ENCODE peak calls at places on chromosomes 6 and 20, in seven cellular contexts. Q is aorta, N is choroid plexus epithelial cell, H is SJSA1, P is SJCRH30, M is GM12878, L is cardiac muscle cell. B is an unnamed sample.

GRCh38 chr20:11182715-11183114 is 508.9 kb upstream of the JAG1 start:
- DNase-seq in M (no peak), H (no peak), N (no peak), L (peak), Q (no peak), P (no peak), B (peak)

GRCh38 chr20:13199279-13199678 is 21.8 kb upstream of the ISM1 start:
- DNase-seq in M (no peak), H (no peak), L (no peak), Q (no peak), N (no peak), P (no peak), B (no peak)

GRCh38 chr20:61234224-61234623 is 17.8 kb upstream of the CDH4 start:
- DNase-seq in Q (no peak), M (no peak), L (no peak), P (no peak), H (no peak), N (no peak), B (no peak)

GRCh38 chr6:15502451-15503345 is 160.1 kb downstream of the DTNBP1 start:
- DNase-seq in H (no peak), L (peak), Q (no peak), P (no peak), N (no peak), M (no peak), B (peak)

GRCh38 chr6:73739097-73739496 is 43.1 kb downstream of the CD109 start:
- DNase-seq in P (peak), Q (no peak), N (peak), L (peak), M (no peak), H (peak), B (peak)

GRCh38 chr6:14193524-14193923 is 76.0 kb downstream of the CD83 start:
- DNase-seq in H (no peak), P (no peak), Q (no peak), L (no peak), N (no peak), M (no peak), B (no peak)

GRCh38 chr6:157608221-157609075 is 214.6 kb upstream of the SNX9 start:
- DNase-seq in L (no peak), M (no peak), Q (no peak), N (no peak), H (no peak), P (no peak), B (no peak)

GRCh38 chr6:43728586-43728985 is 41.0 kb upstream of the MRPS18A start:
- DNase-seq in L (no peak), H (no peak), N (no peak), P (no peak), Q (no peak), M (no peak), B (no peak)

GRCh38 chr6:111631930-111632460 is 26.3 kb upstream of the TRAF3IP2 start:
- DNase-seq in M (no peak), P (peak), N (no peak), L (no peak), Q (no peak), H (no peak), B (no peak)

GRCh38 chr6:19416811-19417210 is 420.4 kb upstream of the ID4 start:
- DNase-seq in M (no peak), N (no peak), L (no peak), Q (no peak), P (no peak), H (no peak), B (no peak)

GRCh38 chr6:43444036-43444435 is 11.3 kb downstream of the DLK2 start:
- DNase-seq in P (no peak), L (no peak), H (no peak), Q (no peak), N (peak), M (no peak), B (no peak)

GRCh38 chr6:121857551-121857950 is 422.1 kb downstream of the GJA1 start:
- DNase-seq in M (no peak), Q (no peak), P (peak), N (peak), H (no peak), L (no peak), B (no peak)

GRCh38 chr6:30265166-30265565 is 52.0 kb upstream of the TRIM26 start:
- DNase-seq in H (no peak), M (no peak), P (no peak), Q (no peak), L (no peak), N (no peak), B (no peak)

GRCh38 chr6:142886431-142887170 is 58.4 kb downstream of the HIVEP2 start:
- DNase-seq in L (peak), N (peak), H (peak), Q (no peak), P (no peak), M (peak), B (peak)

GRCh38 chr20:46361386-46361785 is 45.0 kb downstream of the ELMO2 start:
- DNase-seq in P (no peak), N (no peak), Q (no peak), H (no peak), L (no peak), M (no peak), B (no peak)

GRCh38 chr6:43878823-43879495 is 108.9 kb downstream of the VEGFA start:
- DNase-seq in H (no peak), Q (peak), N (no peak), M (no peak), L (peak), P (peak), B (no peak)

GRCh38 chr6:21037453-21037852 is 503.2 kb downstream of the CDKAL1 start:
- DNase-seq in P (no peak), Q (no peak), N (no peak), M (peak), H (no peak), L (no peak), B (no peak)

GRCh38 chr20:25669826-25670422 is 26.7 kb downstream of the ZNF337 start:
- DNase-seq in P (peak), L (peak), N (peak), H (no peak), Q (no peak), M (no peak), B (peak)

GRCh38 chr6:128478230-128479047 is 42.0 kb downstream of the PTPRK start:
- DNase-seq in P (no peak), H (no peak), Q (no peak), M (no peak), N (no peak), L (no peak), B (no peak)

GRCh38 chr6:14031516-14031915 is 86.1 kb upstream of the CD83 start:
- DNase-seq in L (peak), M (no peak), H (no peak), Q (no peak), P (no peak), N (no peak), B (no peak)

GRCh38 chr20:7459123-7459522 is 481.1 kb downstream of the HAO1 start:
- DNase-seq in Q (no peak), P (no peak), L (peak), M (no peak), N (peak), H (no peak), B (peak)

GRCh38 chr6:104325341-104326172 is 534.2 kb downstream of the HACE1 start:
- DNase-seq in H (peak), N (peak), Q (no peak), M (no peak), P (peak), L (peak), B (peak)

GRCh38 chr6:113120577-113121285 is 736.4 kb upstream of the MARCKS start:
- DNase-seq in Q (no peak), H (peak), P (peak), L (peak), N (peak), M (no peak), B (peak)

GRCh38 chr20:3741846-3742458 is 9.5 kb downstream of the HSPA12B start:
- DNase-seq in P (no peak), Q (no peak), L (no peak), N (no peak), H (no peak), M (no peak), B (no peak)

GRCh38 chr6:12594541-12594893 is 122.0 kb upstream of the PHACTR1 start:
- DNase-seq in M (no peak), N (no peak), Q (no peak), L (no peak), H (peak), P (no peak), B (no peak)

GRCh38 chr6:157514659-157515496 is 133.9 kb downstream of the ZDHHC14 start:
- DNase-seq in P (no peak), L (peak), H (peak), N (peak), M (no peak), Q (no peak), B (peak)

DNA sequence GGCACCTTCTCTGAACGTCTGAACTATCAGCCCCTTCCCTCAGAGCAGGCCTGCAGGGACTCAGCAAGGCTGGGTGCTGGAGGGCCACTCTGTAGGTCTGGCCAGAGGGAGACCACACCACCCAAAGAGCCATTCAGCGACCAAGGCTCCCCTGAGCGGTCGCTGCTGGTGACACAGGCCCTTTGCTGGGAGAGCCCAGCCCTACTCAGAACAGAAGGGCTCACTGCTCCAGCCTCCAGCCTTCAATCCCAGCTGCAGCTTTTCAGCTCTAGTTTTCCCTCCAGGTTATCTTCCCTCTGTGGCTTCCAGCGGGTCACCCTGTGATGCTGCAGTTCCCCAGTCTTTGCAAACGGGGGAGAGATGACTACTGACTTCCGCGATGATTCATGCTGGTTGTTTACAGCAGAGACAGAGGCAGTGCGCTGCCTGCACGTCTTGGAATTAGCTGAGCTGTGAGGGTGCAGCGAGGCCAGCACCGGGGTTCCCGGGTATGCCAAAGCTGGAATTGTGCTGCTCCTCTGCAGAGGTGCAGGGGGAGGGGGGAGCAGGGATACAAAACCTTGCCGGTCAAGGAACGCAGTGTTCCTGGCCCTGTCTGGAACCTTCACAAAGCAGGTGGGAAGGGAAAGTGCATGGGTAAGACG is 161.4 kb downstream of the LY86 start:
- DNase-seq in M (no peak), N (peak), Q (no peak), P (peak), L (peak), H (peak), B (peak)
- H3K4me3 ChIP-seq in M (no peak), N (peak), Q (no peak), P (no peak), L (no peak), H (no peak), B (no peak)

DNA sequence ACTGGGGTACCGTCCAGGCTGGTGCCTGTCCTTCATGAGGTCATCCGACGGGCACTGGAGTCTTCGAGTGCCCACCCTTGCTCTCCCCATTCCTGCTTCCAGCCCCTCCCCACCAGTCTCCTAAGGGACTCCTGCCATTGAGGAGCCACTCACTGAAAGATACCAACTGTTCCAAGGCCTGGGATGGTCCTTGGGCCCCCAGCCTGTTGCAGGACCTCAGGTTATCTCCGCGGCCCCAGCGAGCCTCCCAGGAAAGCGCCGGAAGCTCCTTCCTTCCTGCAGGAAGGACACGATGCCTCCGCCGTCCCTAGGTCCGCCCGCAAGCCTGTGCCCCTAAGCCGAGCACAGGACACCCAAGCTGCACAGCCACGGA is 1.2 kb downstream of the NKAIN4 start:
- DNase-seq in Q (no peak), P (no peak), L (no peak), H (no peak), M (no peak), N (no peak), B (no peak)
- H3K4me3 ChIP-seq in Q (no peak), P (peak), L (no peak), H (no peak), M (no peak), N (no peak), B (no peak)

GRCh38 chr6:144062757-144063156 is 32.6 kb downstream of the SF3B5 start:
- DNase-seq in Q (no peak), H (no peak), M (no peak), P (no peak), L (no peak), N (no peak), B (no peak)
- H3K4me3 ChIP-seq in Q (no peak), H (no peak), M (peak), P (peak), L (no peak), N (no peak), B (no peak)

GRCh38 chr6:56752534-56752933 is 109.8 kb upstream of the DST start:
- DNase-seq in L (no peak), P (no peak), M (no peak), Q (no peak), H (no peak), N (no peak), B (no peak)

GRCh38 chr6:56751604-56752003 is 108.9 kb upstream of the DST start:
- DNase-seq in M (no peak), N (no peak), H (no peak), P (no peak), L (no peak), Q (no peak), B (no peak)

GRCh38 chr6:56752009-56752408 is 109.3 kb upstream of the DST start:
- DNase-seq in M (no peak), H (no peak), N (peak), L (peak), P (no peak), Q (no peak), B (peak)

GRCh38 chr6:56746767-56747504 is 104.2 kb upstream of the DST start:
- DNase-seq in Q (no peak), L (no peak), P (peak), H (no peak), N (peak), M (no peak), B (no peak)

GRCh38 chr6:56749632-56750151 is 107.0 kb upstream of the DST start:
- DNase-seq in M (no peak), Q (no peak), L (peak), H (peak), P (peak), N (peak), B (peak)
- H3K4me3 ChIP-seq in M (no peak), Q (no peak), L (no peak), H (no peak), P (no peak), N (no peak), B (no peak)

GRCh38 chr6:169211881-169212280 is 41.8 kb downstream of the THBS2 start:
- DNase-seq in Q (no peak), H (no peak), L (no peak), N (no peak), M (no peak), P (no peak), B (no peak)

GRCh38 chr6:169215201-169215661 is 38.4 kb downstream of the THBS2 start:
- DNase-seq in P (no peak), N (no peak), H (peak), M (no peak), Q (no peak), L (peak), B (peak)

GRCh38 chr6:169213814-169214520 is 39.7 kb downstream of the THBS2 start:
- DNase-seq in H (peak), L (no peak), M (no peak), Q (no peak), P (no peak), N (no peak), B (no peak)

GRCh38 chr6:169212436-169212835 is 41.2 kb downstream of the THBS2 start:
- DNase-seq in Q (no peak), N (peak), M (no peak), P (peak), H (no peak), L (peak), B (peak)

GRCh38 chr6:169212897-169213813 is 40.5 kb downstream of the THBS2 start:
- DNase-seq in Q (peak), N (peak), P (peak), H (peak), L (peak), M (peak), B (peak)
- H3K4me3 ChIP-seq in Q (no peak), N (no peak), P (peak), H (peak), L (peak), M (no peak), B (no peak)

GRCh38 chr6:26019261-26019845 is 56.8 kb downstream of the TRIM38 start:
- DNase-seq in L (peak), N (peak), P (no peak), M (no peak), H (no peak), Q (no peak), B (no peak)
- H3K4me3 ChIP-seq in L (no peak), N (peak), P (no peak), M (no peak), H (no peak), Q (no peak), B (no peak)

DNA sequence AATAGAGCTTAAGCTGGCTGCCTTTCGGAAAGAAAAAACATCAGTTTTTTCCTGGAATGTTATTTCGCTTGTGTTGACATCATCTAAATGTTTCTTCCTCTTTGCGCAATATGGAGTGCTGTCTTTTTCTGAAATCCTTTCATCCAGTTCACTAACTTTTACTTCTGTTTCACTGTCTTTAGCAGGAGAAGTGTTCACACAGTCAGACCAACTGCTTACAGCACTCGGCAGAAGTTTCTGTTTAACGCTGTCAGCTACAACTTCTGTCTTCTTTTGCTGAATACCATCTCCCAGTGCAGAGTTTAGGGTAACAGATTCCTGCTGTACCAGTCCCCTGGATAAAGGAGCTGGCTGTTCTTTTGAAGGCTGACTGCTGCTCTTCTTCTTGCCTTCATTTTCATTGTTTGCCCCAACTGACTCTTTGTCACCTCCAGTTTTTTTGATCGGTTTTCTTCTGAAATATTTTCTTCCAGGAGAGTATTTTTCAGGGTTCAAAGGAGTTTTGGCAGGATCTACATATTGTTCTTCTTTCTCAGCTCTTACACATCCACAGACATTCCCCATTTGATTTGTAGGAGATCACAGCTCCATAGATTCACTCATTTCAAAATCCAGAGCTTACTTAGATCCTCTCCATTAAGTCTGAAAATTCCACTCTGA is 50.0 kb upstream of the DST start:
- DNase-seq in H (peak), P (peak), M (no peak), N (peak), Q (no peak), L (peak), B (peak)
- H3K4me3 ChIP-seq in H (peak), P (peak), M (no peak), N (peak), Q (peak), L (no peak), B (peak)

DNA sequence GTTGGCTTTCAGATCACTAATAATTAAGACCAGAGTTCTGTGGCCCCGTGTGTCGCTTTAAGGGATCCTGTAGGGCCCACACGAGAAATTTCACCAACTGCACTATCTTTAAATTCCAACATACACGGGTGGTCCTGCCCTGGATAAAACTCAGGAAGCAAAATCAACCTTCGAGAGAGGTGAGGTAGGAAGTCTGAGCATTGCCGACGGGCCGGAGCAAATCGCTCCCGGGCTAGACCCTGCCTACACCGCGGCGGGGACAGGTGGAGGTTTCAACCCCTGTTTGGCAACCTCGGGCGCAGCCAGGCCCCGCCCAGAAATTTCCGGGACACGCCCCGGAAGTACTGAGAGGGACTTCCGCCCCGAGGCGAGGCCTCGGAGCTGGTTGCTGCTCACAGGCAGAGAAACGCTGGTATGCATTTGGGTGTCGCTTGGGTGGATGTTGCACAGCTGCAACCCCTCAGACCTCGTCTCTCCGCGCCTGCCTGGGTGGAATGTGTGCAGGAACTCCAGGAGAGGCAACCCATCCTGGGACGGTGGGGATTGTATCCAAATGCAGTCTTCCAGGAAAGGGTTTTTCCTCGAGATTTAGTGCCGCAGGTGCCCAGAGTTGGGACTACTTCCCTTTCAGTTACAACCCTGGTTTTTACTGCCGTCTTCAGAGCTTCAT is 19.9 kb downstream of the ZKSCAN8 start:
- DNase-seq in H (no peak), Q (peak), M (peak), L (peak), N (peak), P (peak), B (peak)
- H3K4me3 ChIP-seq in H (no peak), Q (peak), M (peak), L (peak), N (peak), P (peak), B (peak)